ENCODE peak calls at places on chromosome 21, in eight cellular contexts. Y is neural crest cell, Q is OCI-LY7, Z is HFF-Myc, E is pancreas, M is fibroblast of pulmonary artery, T is Calu3, O is AG04450. U is an unnamed sample.

GRCh38 chr21:42758721-42759593 is 105.5 kb downstream of the PDE9A start:
- DNase-seq in M (no peak), O (no peak), Y (no peak), Z (no peak), Q (no peak), T (no peak), E (no peak), U (no peak)

GRCh38 chr21:39714331-39714730 is 30.7 kb upstream of the IGSF5 start:
- DNase-seq in M (no peak), Z (no peak), E (no peak), O (no peak), Y (no peak), Q (no peak), T (no peak), U (no peak)

GRCh38 chr21:35005825-35006224 is 43.3 kb downstream of the RUNX1 start:
- DNase-seq in T (no peak), E (no peak), O (no peak), Z (no peak), Q (no peak), Y (no peak), M (no peak), U (no peak)

GRCh38 chr21:34355570-34355969 is 8.2 kb upstream of the KCNE2 start:
- DNase-seq in M (no peak), Y (no peak), Z (no peak), O (no peak), Q (no peak), E (no peak), T (no peak), U (no peak)

GRCh38 chr21:42652527-42653491 is 612 bp upstream of the PDE9A start:
- DNase-seq in Z (no peak), E (peak; percentile 66), Y (peak; percentile 67), O (no peak), Q (no peak), T (peak; percentile 74), M (peak; percentile 30), U (no peak)

GRCh38 chr21:33026878-33027400 is 1.2 kb downstream of the OLIG2 start:
- DNase-seq in Z (no peak), M (no peak), T (no peak), Y (no peak), O (no peak), E (no peak), Q (no peak), U (no peak)

GRCh38 chr21:35648512-35648911 is 411.8 kb downstream of the SETD4 start:
- DNase-seq in M (no peak), O (no peak), T (no peak), Q (no peak), E (peak; percentile 58), Y (no peak), Z (no peak), U (no peak)

GRCh38 chr21:29124645-29125044 is 5.8 kb upstream of the MAP3K7CL start:
- DNase-seq in Z (no peak), M (no peak), E (no peak), T (no peak), Y (no peak), Q (no peak), O (no peak), U (no peak)

GRCh38 chr21:33794586-33794985 is 121.0 kb downstream of the ATP5PO start:
- DNase-seq in T (no peak), Y (no peak), Z (no peak), O (no peak), M (no peak), Q (no peak), E (no peak), U (no peak)

GRCh38 chr21:42836767-42837301 is 42.5 kb downstream of the WDR4 start:
- DNase-seq in Z (no peak), M (no peak), O (no peak), T (no peak), Y (no peak), Q (peak; percentile 16), E (no peak), U (no peak)

GRCh38 chr21:33685613-33686197 is 43.4 kb downstream of the ITSN1 start:
- DNase-seq in Z (peak; percentile 10), M (peak; percentile 61), T (no peak), O (peak; percentile 18), Q (no peak), Y (no peak), E (no peak), U (peak; percentile 69)

GRCh38 chr21:25512095-25513086 is 94.9 kb downstream of the MRPL39 start:
- DNase-seq in Y (no peak), T (no peak), Z (no peak), E (peak; percentile 38), O (no peak), Q (no peak), M (no peak), U (no peak)

GRCh38 chr21:42746593-42747266 is 93.3 kb downstream of the PDE9A start:
- DNase-seq in Y (no peak), M (no peak), T (no peak), Q (peak; percentile 59), Z (no peak), O (no peak), E (peak; percentile 41), U (no peak)

GRCh38 chr21:41699311-41699710 is 67.5 kb downstream of the RIPK4 start:
- DNase-seq in Q (no peak), M (no peak), Z (no peak), T (no peak), O (no peak), Y (no peak), E (no peak), U (no peak)

GRCh38 chr21:41895643-41896493 is 16.7 kb upstream of the PRDM15 start:
- DNase-seq in Q (peak; percentile 46), T (no peak), Y (no peak), O (no peak), Z (no peak), E (no peak), M (no peak), U (no peak)

GRCh38 chr21:18743523-18743922 is 339.9 kb upstream of the TMPRSS15 start:
- DNase-seq in T (no peak), O (no peak), Q (no peak), Z (no peak), M (no peak), Y (no peak), E (no peak), U (no peak)

DNA sequence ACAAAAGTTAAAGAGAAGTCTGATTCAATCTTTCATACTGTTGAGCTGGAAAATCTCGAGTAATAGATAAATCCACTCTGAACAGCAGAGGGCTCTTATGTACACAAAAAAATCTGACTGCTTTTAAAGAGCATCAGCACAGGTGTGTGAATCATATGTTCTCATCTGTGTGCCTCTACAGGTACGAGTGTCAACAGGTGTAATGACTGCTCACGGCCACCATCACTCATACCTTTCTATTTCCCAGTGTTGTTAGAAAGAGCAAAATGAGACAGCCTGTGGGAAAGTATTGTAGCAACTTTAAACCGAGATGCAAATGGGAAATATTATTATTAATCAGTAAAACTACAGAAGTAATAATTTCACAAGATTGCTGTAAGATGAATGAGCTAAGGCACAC is 49.0 kb upstream of the SCAF4 start:
- DNase-seq in O (no peak), E (no peak), M (no peak), Q (peak; percentile 67), Z (no peak), Y (no peak), T (no peak), U (no peak)
- TF ChIP-seq CTCF in O (no peak), E (no peak), M (no peak), Q (peak; percentile 80), Z (no peak), Y (peak; percentile 62), T (no peak), U (peak; percentile 42)

GRCh38 chr21:27694667-27695066 is 727.8 kb upstream of the ADAMTS5 start:
- DNase-seq in E (no peak), M (no peak), Y (no peak), Q (no peak), Z (no peak), O (no peak), T (no peak), U (no peak)

GRCh38 chr21:27700974-27701614 is 734.2 kb upstream of the ADAMTS5 start:
- DNase-seq in Y (peak; percentile 84), Z (peak; percentile 57), E (peak; percentile 73), T (peak; percentile 77), M (peak; percentile 91), Q (peak; percentile 31), O (peak; percentile 75), U (peak; percentile 71)

GRCh38 chr21:27693376-27693775 is 726.5 kb upstream of the ADAMTS5 start:
- DNase-seq in Z (no peak), T (no peak), M (peak; percentile 49), Y (no peak), O (no peak), Q (no peak), E (no peak), U (peak; percentile 78)

GRCh38 chr21:27695246-27695645 is 728.4 kb upstream of the ADAMTS5 start:
- DNase-seq in Y (no peak), T (no peak), M (no peak), E (no peak), Q (no peak), O (no peak), Z (no peak), U (no peak)
- TF ChIP-seq CTCF in Y (no peak), T (no peak), M (no peak), E (no peak), Q (no peak), O (no peak), Z (no peak), U (no peak)

DNA sequence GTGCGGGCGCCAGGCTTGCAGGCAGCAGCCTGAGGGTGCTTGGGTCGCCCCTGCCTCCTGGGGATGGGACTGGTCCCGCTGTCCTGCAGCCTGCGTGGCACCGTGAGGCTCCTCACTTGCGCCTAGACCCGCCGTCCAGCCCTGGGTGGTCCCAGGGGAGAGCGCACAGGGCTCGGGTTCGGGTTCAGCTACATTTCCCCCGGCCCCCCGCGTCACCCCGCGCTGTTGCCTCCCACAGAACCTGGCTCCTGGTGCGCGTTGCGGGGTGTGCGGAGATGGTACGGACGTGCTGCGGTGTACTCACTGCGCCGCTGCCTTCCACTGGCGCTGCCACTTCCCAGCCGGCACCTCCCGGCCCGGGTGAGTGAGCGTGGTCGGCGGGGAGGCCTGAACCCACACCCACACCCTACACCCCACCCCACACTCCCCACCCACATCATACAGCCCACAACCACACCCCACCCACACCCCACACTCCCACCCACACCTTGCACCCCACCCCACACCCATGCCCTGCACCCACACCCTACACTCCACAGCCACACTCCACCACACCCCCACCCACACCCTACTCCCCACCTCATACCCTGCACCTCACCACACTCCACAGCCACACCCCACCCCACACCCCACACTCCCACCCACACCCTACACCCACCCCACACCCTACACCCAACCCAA is 6.2 kb upstream of the PFKL start:
- DNase-seq in O (no peak), Q (no peak), T (no peak), E (no peak), Z (no peak), M (no peak), Y (no peak), U (no peak)
- TF ChIP-seq CTCF in O (no peak), Q (no peak), T (no peak), E (no peak), Z (no peak), M (no peak), Y (no peak), U (no peak)

DNA sequence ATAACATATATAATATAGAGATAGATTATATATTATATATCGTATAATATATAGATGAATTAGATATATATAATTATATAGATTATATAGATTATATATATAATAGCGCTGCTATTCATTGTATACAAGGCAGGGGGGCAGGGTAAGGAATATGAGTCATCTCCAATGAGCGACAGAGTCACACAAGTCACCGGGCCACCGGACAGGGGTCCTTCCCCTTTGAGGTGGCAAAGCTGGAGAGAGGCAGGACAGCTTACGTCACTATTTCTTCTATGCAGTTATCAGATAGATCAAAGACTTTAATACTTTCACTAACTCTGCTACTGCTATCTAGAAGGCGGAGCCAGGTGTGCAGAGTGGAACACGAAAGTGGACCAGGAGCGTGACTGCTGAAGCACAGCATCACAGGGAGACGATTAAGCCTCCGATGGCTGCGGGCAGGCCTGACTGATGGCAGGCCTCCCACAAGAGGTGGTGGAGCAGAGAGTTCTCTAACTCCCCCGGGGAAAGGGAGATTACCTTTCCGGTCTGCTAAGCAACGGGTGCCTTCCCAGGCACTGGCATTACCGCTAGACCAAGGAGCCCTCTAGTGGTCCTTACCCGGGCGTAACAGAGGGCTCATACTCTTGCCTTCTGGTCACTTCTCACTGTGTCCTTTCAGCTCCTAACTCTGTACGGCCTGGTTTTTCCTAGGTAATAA is 2154.7 kb downstream of the MRPL39 start:
- DNase-seq in E (no peak), Z (no peak), Y (peak; percentile 33), O (no peak), T (no peak), M (no peak), Q (no peak), U (no peak)
- TF ChIP-seq CTCF in E (no peak), Z (no peak), Y (peak; percentile 62), O (no peak), T (no peak), M (no peak), Q (no peak), U (no peak)

U was measured in HFFc6.